ENCODE peak calls at places on chromosomes 11 and 22, in four cellular contexts. One of them, this sample, is unnamed.

GRCh38 chr11:2929511-2929879 is 275 bp upstream of the PHLDA2 start:
- DNase-seq in IMR-90: peak
- DNase-seq in H1: no peak
- DNase-seq in mesendoderm: no peak
- DNase-seq in this sample: no peak

GRCh38 chr11:44570411-44571155 is 5.1 kb downstream of the CD82 start:
- DNase-seq in mesendoderm: no peak
- DNase-seq in IMR-90: no peak
- DNase-seq in H1: no peak
- DNase-seq in this sample: no peak

GRCh38 chr11:109698237-109698636 is 276.2 kb downstream of the C11orf87 start:
- DNase-seq in IMR-90: no peak
- DNase-seq in H1: no peak
- DNase-seq in mesendoderm: no peak
- DNase-seq in this sample: no peak

GRCh38 chr11:63532799-63533475 is 3.7 kb upstream of the PLAAT4 start:
- DNase-seq in H1: no peak
- DNase-seq in mesendoderm: peak
- DNase-seq in IMR-90: no peak
- DNase-seq in this sample: peak

GRCh38 chr11:12218909-12219308 is 108.5 kb downstream of the MICAL2 start:
- DNase-seq in IMR-90: no peak
- DNase-seq in mesendoderm: no peak
- DNase-seq in H1: no peak
- DNase-seq in this sample: no peak

GRCh38 chr11:78699606-78700005 is 124.9 kb upstream of the NARS2 start:
- DNase-seq in H1: no peak
- DNase-seq in mesendoderm: no peak
- DNase-seq in IMR-90: no peak
- DNase-seq in this sample: no peak

GRCh38 chr11:73244589-73245240 is 26.6 kb downstream of the P2RY2 start:
- DNase-seq in H1: no peak
- DNase-seq in mesendoderm: no peak
- DNase-seq in IMR-90: no peak
- DNase-seq in this sample: peak

GRCh38 chr11:33536178-33536577 is 164.4 kb downstream of the C11orf91 start:
- DNase-seq in mesendoderm: peak
- DNase-seq in H1: no peak
- DNase-seq in IMR-90: no peak
- DNase-seq in this sample: no peak

GRCh38 chr22:47783433-47784366 is 1021.2 kb downstream of the TBC1D22A start:
- DNase-seq in mesendoderm: peak
- DNase-seq in IMR-90: no peak
- DNase-seq in H1: peak
- DNase-seq in this sample: peak

DNA sequence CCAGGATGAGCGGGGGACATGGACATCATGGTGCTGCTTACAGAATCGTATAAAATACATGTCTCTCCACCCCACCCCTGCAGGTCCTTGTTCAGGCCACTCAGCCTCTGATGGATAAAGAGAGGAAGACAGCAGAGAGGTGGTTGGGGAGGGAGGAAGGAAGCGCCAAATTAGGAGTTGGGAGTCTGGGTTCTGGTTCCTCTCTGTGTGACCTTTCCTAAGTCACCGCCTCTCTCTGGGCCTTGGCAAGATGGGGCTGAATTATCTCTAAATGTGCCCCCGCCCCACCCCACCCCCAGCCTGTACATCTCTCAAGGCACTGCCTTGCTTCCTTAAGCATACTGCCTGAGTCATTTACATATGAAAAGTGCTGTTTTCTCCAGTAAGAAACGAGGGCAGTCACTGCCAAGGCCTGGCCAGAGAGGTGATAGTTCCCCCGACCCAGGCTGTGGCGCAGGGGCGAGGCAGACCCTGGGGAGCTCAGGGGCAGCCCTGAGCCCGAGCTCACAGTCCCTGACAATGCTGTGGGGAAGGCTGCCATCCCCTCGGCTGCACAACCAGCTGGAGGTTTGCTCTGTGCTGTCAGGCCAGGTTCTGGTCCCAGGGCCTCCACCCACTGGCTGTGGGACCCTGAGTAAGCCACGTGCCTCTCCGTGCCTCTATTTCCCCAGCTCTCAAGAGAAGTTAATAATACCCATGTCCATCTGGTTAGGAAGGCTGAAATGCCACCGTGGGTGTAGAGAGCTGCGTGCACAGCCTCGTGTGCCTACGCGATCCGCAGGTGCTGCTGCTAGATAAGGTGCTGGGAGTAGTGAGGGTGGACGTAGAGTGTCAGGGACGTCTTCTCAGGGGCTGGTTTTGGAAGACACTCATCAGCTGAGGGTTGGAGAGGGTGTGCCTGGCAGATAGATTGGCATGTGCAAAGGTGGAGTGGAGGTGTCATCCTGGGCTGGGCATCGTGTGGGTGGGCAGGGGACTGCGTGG is 55.3 kb downstream of the CACNA1I start:
- DNase-seq in IMR-90: no peak
- DNase-seq in H1: no peak
- DNase-seq in mesendoderm: no peak
- DNase-seq in this sample: no peak
- H3K4me2 ChIP-seq in IMR-90: no peak
- H3K4me2 ChIP-seq in H1: no peak
- H3K4me2 ChIP-seq in mesendoderm: no peak
- H3K4me2 ChIP-seq in this sample: no peak

GRCh38 chr11:831951-832528 is 712 bp upstream of the CD151 start:
- DNase-seq in mesendoderm: no peak
- DNase-seq in H1: no peak
- DNase-seq in IMR-90: no peak
- DNase-seq in this sample: no peak
- H4K5ac ChIP-seq in mesendoderm: no peak
- H4K5ac ChIP-seq in H1: peak
- H4K5ac ChIP-seq in IMR-90: peak
- H4K5ac ChIP-seq in this sample: no peak

GRCh38 chr22:31631381-31631780 is 30.6 kb downstream of the PISD start:
- DNase-seq in H1: no peak
- DNase-seq in IMR-90: no peak
- DNase-seq in mesendoderm: no peak
- DNase-seq in this sample: no peak

GRCh38 chr22:31630331-31631329 is 31.4 kb downstream of the PISD start:
- DNase-seq in IMR-90: peak
- DNase-seq in mesendoderm: peak
- DNase-seq in H1: peak
- DNase-seq in this sample: peak

GRCh38 chr22:31628362-31628761 is 33.7 kb downstream of the PISD start:
- DNase-seq in mesendoderm: no peak
- DNase-seq in H1: no peak
- DNase-seq in IMR-90: no peak
- DNase-seq in this sample: no peak

GRCh38 chr22:31628969-31629723 is 32.9 kb downstream of the PISD start:
- DNase-seq in IMR-90: no peak
- DNase-seq in mesendoderm: no peak
- DNase-seq in H1: no peak
- DNase-seq in this sample: peak

GRCh38 chr22:31629741-31630184 is 32.3 kb downstream of the PISD start:
- DNase-seq in mesendoderm: no peak
- DNase-seq in H1: no peak
- DNase-seq in IMR-90: no peak
- DNase-seq in this sample: no peak
- H3K4me2 ChIP-seq in mesendoderm: peak
- H3K4me2 ChIP-seq in H1: peak
- H3K4me2 ChIP-seq in IMR-90: peak
- H3K4me2 ChIP-seq in this sample: peak

DNA sequence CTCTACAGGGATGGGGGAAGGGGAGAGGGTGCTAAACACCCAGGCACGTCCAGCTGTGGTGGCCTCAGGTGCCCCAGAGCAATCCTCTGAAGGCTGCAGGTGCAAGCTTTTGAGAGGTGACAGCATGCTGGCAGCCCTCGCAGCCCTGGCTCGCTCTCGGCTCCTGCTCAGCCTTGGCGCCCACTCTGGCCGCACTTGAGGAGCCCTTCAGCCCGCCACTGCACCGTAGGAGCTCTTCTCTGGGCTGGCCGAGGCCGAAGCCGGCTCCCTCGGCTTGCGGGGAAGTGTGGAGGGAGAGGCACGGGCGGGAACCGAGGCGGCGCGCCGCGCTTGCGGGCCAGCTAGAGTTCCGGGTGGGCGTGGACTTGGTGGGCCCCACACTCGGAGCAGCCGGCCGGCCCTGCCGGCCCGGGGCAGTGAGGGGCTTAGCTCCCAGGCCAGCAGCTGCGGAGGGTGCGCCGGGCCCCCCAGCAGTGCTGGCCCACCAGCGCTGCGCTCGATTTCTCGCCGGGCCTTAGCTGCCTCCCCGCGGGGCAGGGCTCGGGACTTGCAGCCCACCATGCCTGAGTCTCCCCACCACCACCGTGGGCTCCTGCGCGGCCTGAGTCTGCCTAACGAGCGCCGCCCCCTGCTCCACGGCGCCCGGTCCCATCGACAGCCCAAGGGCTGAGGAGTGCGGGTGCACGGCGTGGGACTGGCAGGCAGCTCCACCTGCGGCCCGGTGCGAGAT is 112.1 kb downstream of the TRIM29 start:
- DNase-seq in H1: peak
- DNase-seq in IMR-90: no peak
- DNase-seq in mesendoderm: no peak
- DNase-seq in this sample: peak
- H4K5ac ChIP-seq in H1: no peak
- H4K5ac ChIP-seq in IMR-90: no peak
- H4K5ac ChIP-seq in mesendoderm: no peak
- H4K5ac ChIP-seq in this sample: no peak